ENCODE peak calls at places on chromosomes 2 and 18, in five cellular contexts. Z is uterus, J is neural progenitor cell, S is IMR-90, H is cardiac muscle cell. Y is an unnamed sample.

GRCh38 chr2:15195723-15196270 is 365.3 kb downstream of the NBAS start:
- DNase-seq in Z (no peak), J (no peak), S (no peak), H (no peak), Y (no peak)

GRCh38 chr2:129888896-129889295 is 90.6 kb upstream of the RAB6C start:
- DNase-seq in Z (no peak), J (no peak), S (peak), H (peak), Y (peak)

GRCh38 chr2:26605195-26605968 is 35.8 kb downstream of the CIB4 start:
- DNase-seq in Z (no peak), J (peak), S (peak), H (peak), Y (peak)

GRCh38 chr2:10498525-10499274 is 50.6 kb upstream of the ODC1 start:
- DNase-seq in Z (no peak), J (no peak), S (no peak), H (no peak), Y (no peak)

GRCh38 chr18:53698907-53699306 is 525.6 kb downstream of the MBD2 start:
- DNase-seq in Z (no peak), J (peak), S (no peak), H (peak), Y (peak)

GRCh38 chr2:175981546-175981945 is 20.5 kb downstream of the LNPK start:
- DNase-seq in Z (no peak), J (peak), S (no peak), H (no peak), Y (no peak)

GRCh38 chr18:56574827-56575226 is 63.6 kb downstream of the TXNL1 start:
- DNase-seq in Z (no peak), J (no peak), S (peak), H (peak), Y (no peak)

GRCh38 chr2:127715778-127716449 is 14.6 kb downstream of the SFT2D3 start:
- DNase-seq in Z (no peak), J (peak), S (no peak), H (no peak), Y (no peak)

GRCh38 chr2:100246163-100247145 is 75.8 kb downstream of the LONRF2 start:
- DNase-seq in Z (no peak), J (peak), S (no peak), H (no peak), Y (peak)

DNA sequence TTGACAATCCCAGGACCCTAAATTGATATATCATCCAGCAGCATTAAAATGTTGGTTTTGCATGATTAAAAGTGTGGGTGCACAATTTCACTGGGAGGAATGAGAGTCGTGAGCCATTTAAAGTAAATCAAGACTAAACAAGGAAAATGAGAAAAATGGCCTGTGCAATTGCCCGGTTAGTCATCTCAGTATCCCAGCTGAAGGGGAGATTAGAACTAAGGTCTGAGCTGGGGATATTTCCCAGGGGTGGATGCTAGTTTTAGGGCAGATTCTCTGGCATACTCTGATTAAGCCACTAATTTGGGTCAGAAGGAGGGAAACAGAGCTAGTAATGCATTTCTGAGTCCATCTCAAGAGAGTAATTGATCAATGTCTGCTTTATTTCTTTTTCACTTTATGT is 177.2 kb downstream of the EN1 start:
- DNase-seq in Z (no peak), J (no peak), S (peak), H (no peak), Y (no peak)
- H3K27ac ChIP-seq in Z (no peak), J (no peak), S (no peak), H (no peak), Y (no peak)

GRCh38 chr2:109131777-109132176 is 2.8 kb downstream of the SH3RF3 start:
- DNase-seq in Z (no peak), J (no peak), S (no peak), H (peak), Y (no peak)
- H3K4me3 ChIP-seq in Z (no peak), J (no peak), S (no peak), H (no peak), Y (no peak)

GRCh38 chr2:219399716-219400478 is 12.2 kb upstream of the DNPEP start:
- DNase-seq in Z (no peak), J (no peak), S (no peak), H (no peak), Y (no peak)

GRCh38 chr2:219402665-219403515 is 15.2 kb upstream of the DNPEP start:
- DNase-seq in Z (peak), J (peak), S (peak), H (peak), Y (peak)

GRCh38 chr2:219403861-219404260 is 14.3 kb upstream of the DES start:
- DNase-seq in Z (no peak), J (no peak), S (no peak), H (no peak), Y (no peak)

GRCh38 chr2:219400562-219400961 is 12.8 kb upstream of the DNPEP start:
- DNase-seq in Z (no peak), J (no peak), S (no peak), H (no peak), Y (no peak)

DNA sequence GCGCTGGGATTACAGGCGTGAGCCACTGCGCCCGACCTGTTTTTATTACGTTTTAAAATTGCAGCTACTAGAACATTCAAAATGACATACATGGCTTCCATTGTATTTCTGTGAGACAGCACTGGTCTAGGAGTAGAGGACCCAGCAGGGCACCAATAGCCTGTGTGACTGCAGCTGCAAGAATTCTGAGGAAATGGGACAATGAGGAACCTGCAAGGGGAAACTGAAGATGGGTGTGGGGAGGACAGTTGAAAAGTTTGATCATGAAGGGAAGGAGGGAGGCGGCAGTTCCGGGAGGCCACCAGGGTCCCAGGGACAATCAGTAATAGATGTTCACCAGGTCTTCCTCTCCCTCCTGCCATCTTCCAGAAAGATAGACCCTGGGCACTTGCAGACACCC is 13.9 kb upstream of the DNPEP start:
- DNase-seq in Z (no peak), J (no peak), S (no peak), H (no peak), Y (no peak)
- H3K27ac ChIP-seq in Z (no peak), J (no peak), S (no peak), H (no peak), Y (no peak)

GRCh38 chr2:64941143-64941542 is 48.1 kb upstream of the SLC1A4 start:
- DNase-seq in Z (no peak), J (no peak), S (no peak), H (no peak), Y (no peak)

GRCh38 chr2:64941751-64942150 is 47.4 kb upstream of the SLC1A4 start:
- DNase-seq in Z (no peak), J (no peak), S (no peak), H (no peak), Y (no peak)

GRCh38 chr2:64944484-64944883 is 44.7 kb upstream of the SLC1A4 start:
- DNase-seq in Z (no peak), J (no peak), S (no peak), H (no peak), Y (no peak)

GRCh38 chr2:64943387-64944150 is 45.6 kb upstream of the SLC1A4 start:
- DNase-seq in Z (peak), J (no peak), S (peak), H (peak), Y (no peak)

DNA sequence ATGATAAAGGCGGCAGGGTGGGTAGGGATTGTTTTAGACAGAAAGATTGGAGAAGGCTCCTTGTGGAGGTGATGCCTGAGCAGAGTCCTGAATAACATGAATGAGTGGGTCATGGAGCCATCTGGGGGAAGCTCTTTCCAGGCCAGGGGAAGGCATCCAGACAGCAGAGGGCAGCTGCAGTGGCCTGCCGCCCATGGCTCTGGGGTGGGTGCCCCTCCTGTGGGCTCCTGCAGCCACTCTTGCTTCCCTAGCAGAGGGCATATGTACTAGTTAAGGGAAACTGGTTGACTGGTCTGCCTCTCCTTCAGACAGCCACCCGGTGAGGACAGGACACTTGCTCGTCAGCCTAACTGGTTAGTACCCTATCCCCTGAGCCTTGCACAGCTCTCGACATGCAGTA is 46.5 kb upstream of the SLC1A4 start:
- DNase-seq in Z (no peak), J (no peak), S (no peak), H (no peak), Y (no peak)
- H3K4me3 ChIP-seq in Z (no peak), J (no peak), S (no peak), H (no peak), Y (no peak)

GRCh38 chr2:200056105-200056504 is 100.7 kb downstream of the MAIP1 start:
- DNase-seq in Z (no peak), J (no peak), S (no peak), H (peak), Y (no peak)
- H3K27ac ChIP-seq in Z (no peak), J (no peak), S (no peak), H (no peak), Y (no peak)

GRCh38 chr2:200860092-200860795 is 4.2 kb downstream of the CLK1 start:
- DNase-seq in Z (peak), J (no peak), S (no peak), H (peak), Y (no peak)
- H3K4me3 ChIP-seq in Z (peak), J (peak), S (no peak), H (peak), Y (no peak)

GRCh38 chr2:239438968-239439367 is 38.1 kb upstream of the HDAC4 start:
- DNase-seq in Z (no peak), J (no peak), S (no peak), H (no peak), Y (no peak)

GRCh38 chr2:239439383-239440315 is 38.8 kb upstream of the HDAC4 start:
- DNase-seq in Z (no peak), J (peak), S (no peak), H (no peak), Y (no peak)

GRCh38 chr2:239440511-239440959 is 39.7 kb upstream of the HDAC4 start:
- DNase-seq in Z (no peak), J (peak), S (no peak), H (no peak), Y (no peak)

GRCh38 chr2:239436669-239437325 is 36.0 kb upstream of the HDAC4 start:
- DNase-seq in Z (no peak), J (no peak), S (no peak), H (no peak), Y (no peak)

GRCh38 chr2:239438368-239438767 is 37.5 kb upstream of the HDAC4 start:
- DNase-seq in Z (no peak), J (no peak), S (no peak), H (no peak), Y (no peak)
- H3K27ac ChIP-seq in Z (no peak), J (no peak), S (no peak), H (no peak), Y (no peak)

GRCh38 chr2:231221761-231222160 is 23.3 kb downstream of the ARMC9 start:
- DNase-seq in Z (no peak), J (no peak), S (no peak), H (no peak), Y (no peak)
- H3K4me3 ChIP-seq in Z (no peak), J (no peak), S (no peak), H (no peak), Y (no peak)